ENCODE peak calls at places on chromosome 4, in eight cellular contexts. E, X, K, Z, D, A, Y and U are unnamed samples.

GRCh38 chr4:95537967-95538485 is 10.7 kb downstream of the UNC5C start:
- DNase-seq in Y (no peak), Z (no peak), K (no peak), X (no peak), A (no peak), E (no peak), D (no peak), U (no peak)

GRCh38 chr4:14583331-14583730 is 418.9 kb upstream of the CPEB2 start:
- DNase-seq in Z (no peak), K (no peak), X (no peak), D (no peak), A (no peak), E (no peak), Y (no peak), U (no peak)

GRCh38 chr4:127881565-127881869 is 824 bp downstream of the PLK4 start:
- DNase-seq in K (no peak), A (no peak), E (no peak), Z (no peak), D (no peak), X (no peak), Y (no peak), U (no peak)

GRCh38 chr4:92235741-92236140 is 68.0 kb upstream of the GRID2 start:
- DNase-seq in A (no peak), K (no peak), D (no peak), X (peak), Z (no peak), Y (no peak), E (no peak), U (no peak)

GRCh38 chr4:61468091-61468720 is 268.1 kb downstream of the ADGRL3 start:
- DNase-seq in Z (peak), A (no peak), E (no peak), X (peak), Y (no peak), D (peak), K (no peak), U (no peak)

GRCh38 chr4:12595986-12596385 is 888.2 kb downstream of the RAB28 start:
- DNase-seq in E (no peak), Y (no peak), A (no peak), D (no peak), X (no peak), K (no peak), Z (no peak), U (no peak)

GRCh38 chr4:25810815-25811690 is 51.7 kb downstream of the SEL1L3 start:
- DNase-seq in D (peak), E (peak), Y (no peak), X (peak), A (no peak), K (no peak), Z (peak), U (no peak)

GRCh38 chr4:108030332-108030731 is 40.6 kb downstream of the HADH start:
- DNase-seq in X (peak), D (peak), Z (no peak), K (peak), E (no peak), A (no peak), Y (peak), U (peak)

GRCh38 chr4:102616661-102617060 is 115.5 kb downstream of the NFKB1 start:
- DNase-seq in E (no peak), Z (no peak), Y (no peak), K (no peak), A (no peak), D (no peak), X (no peak), U (no peak)

GRCh38 chr4:10482913-10483312 is 25.7 kb upstream of the ZNF518B start:
- DNase-seq in A (no peak), E (no peak), K (no peak), Y (no peak), X (no peak), D (no peak), Z (no peak), U (no peak)

GRCh38 chr4:16582526-16582925 is 315.9 kb downstream of the LDB2 start:
- DNase-seq in K (no peak), D (no peak), E (no peak), Z (no peak), Y (no peak), X (no peak), A (no peak), U (no peak)

GRCh38 chr4:183098723-183099536 is at the start of gene WWC2:
- DNase-seq in Z (peak), E (no peak), A (peak), D (peak), K (peak), X (peak), Y (peak), U (peak)

GRCh38 chr4:8744083-8744805 is 127.4 kb downstream of the HMX1 start:
- DNase-seq in Y (no peak), Z (no peak), E (no peak), D (no peak), X (no peak), K (no peak), A (no peak), U (no peak)

GRCh38 chr4:4677825-4678522 is 136.1 kb upstream of the STX18 start:
- DNase-seq in K (no peak), X (peak), A (no peak), D (peak), E (no peak), Z (no peak), Y (peak), U (no peak)

GRCh38 chr4:61200991-61201526 is 933 bp downstream of the ADGRL3 start:
- DNase-seq in A (no peak), E (no peak), K (no peak), X (no peak), D (no peak), Y (no peak), Z (no peak), U (peak)

GRCh38 chr4:56655209-56655626 is 25.9 kb downstream of the HOPX start:
- DNase-seq in Y (no peak), E (no peak), D (peak), Z (no peak), K (no peak), X (peak), A (peak), U (peak)

GRCh38 chr4:10123227-10124101 is 6.9 kb upstream of the WDR1 start:
- DNase-seq in Z (no peak), D (peak), A (no peak), Y (no peak), X (peak), K (no peak), E (no peak), U (no peak)

GRCh38 chr4:158161561-158162354 is 11.1 kb downstream of the GASK1B start:
- DNase-seq in K (no peak), A (no peak), X (peak), D (peak), E (no peak), Z (peak), Y (no peak), U (no peak)

GRCh38 chr4:10080874-10081606 is 35.6 kb downstream of the WDR1 start:
- DNase-seq in E (no peak), A (peak), X (no peak), D (no peak), Y (no peak), Z (no peak), K (no peak), U (no peak)

GRCh38 chr4:53315300-53315699 is 50.6 kb downstream of the SCFD2 start:
- DNase-seq in D (no peak), Y (no peak), X (no peak), E (no peak), Z (no peak), K (no peak), A (no peak), U (no peak)

GRCh38 chr4:35525192-35525978 is 718.9 kb downstream of the ARAP2 start:
- DNase-seq in A (no peak), Z (no peak), D (no peak), K (no peak), X (no peak), E (no peak), Y (no peak), U (no peak)

GRCh38 chr4:26860157-26860921 is at the start of gene STIM2:
- DNase-seq in K (peak), Z (peak), Y (peak), A (peak), X (peak), D (peak), E (peak), U (peak)
- TF ChIP-seq CTCF in K (peak), Z (no peak), Y (peak), A (peak), X (peak), D (peak), E (peak), U (peak)

GRCh38 chr4:2596153-2596552 is 59.7 kb downstream of the FAM193A start:
- DNase-seq in Y (no peak), E (no peak), Z (no peak), A (no peak), X (no peak), D (no peak), K (no peak), U (no peak)

GRCh38 chr4:2604614-2605013 is 68.2 kb downstream of the FAM193A start:
- DNase-seq in E (no peak), Y (no peak), A (no peak), Z (no peak), K (no peak), D (no peak), X (no peak), U (no peak)

GRCh38 chr4:2600878-2601277 is 64.4 kb downstream of the FAM193A start:
- DNase-seq in Z (no peak), D (no peak), A (no peak), Y (no peak), E (no peak), X (no peak), K (no peak), U (no peak)

GRCh38 chr4:2595436-2595835 is 59.0 kb downstream of the FAM193A start:
- DNase-seq in X (peak), Z (no peak), E (no peak), A (no peak), Y (no peak), K (peak), D (no peak), U (no peak)

DNA sequence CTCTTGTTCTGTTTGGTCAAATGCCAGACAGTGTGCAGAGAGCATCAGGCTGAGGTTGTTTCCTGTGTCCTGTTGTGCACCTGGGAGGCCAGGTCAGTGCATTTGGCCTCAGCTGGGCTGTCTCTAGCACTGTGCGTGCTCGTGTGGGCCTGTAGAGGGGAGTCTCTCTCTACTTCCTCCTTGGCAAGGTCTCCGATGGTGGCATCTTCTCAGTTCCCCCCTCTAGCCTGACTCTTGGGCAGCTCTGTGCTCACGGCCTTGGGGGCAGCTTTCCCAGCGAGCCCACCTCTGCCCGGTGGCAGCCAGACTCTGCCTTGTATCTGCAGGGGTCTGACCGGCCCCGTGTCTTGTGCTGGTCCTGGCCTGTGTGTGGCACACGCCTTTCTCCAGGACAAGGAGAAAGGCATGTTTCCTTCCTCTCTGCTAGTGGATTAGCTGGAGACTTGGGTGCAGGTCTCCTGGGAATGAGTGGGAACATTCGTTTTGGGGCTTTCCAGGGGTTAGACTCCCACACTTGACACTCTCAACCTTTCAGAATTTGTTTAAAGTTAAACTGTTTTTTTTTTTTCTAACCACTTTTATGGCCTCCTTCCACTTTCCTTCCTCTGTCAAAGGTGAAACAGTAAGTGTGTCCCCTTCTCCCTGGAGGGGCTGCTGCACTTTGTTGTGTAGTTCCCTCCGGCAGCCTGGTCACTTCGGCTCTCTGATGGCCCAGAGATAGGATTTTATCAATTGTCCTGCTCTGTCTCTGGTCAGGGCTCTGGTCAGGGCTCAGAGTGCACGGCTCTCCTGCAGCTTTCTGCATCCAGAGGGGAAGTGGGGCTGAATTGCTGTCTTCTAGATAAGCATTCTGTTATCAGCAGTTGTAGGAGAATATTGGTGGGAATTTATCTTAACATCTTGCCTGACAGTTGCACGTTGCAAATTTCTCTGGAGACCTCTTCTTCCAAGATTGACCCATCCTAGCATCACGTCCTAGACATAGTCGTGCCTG is 62.5 kb downstream of the FAM193A start:
- DNase-seq in D (peak), K (no peak), Z (no peak), A (no peak), E (no peak), Y (no peak), X (peak), U (peak)
- TF ChIP-seq CTCF in D (no peak), K (no peak), Z (peak), A (no peak), E (no peak), Y (no peak), X (no peak), U (peak)

GRCh38 chr4:48931459-48931858 is 24.9 kb upstream of the OCIAD2 start:
- DNase-seq in E (no peak), K (no peak), Z (no peak), Y (no peak), A (no peak), X (no peak), D (no peak), U (no peak)
- TF ChIP-seq CTCF in E (peak), K (no peak), Z (no peak), Y (peak), A (no peak), X (no peak), D (peak), U (no peak)

DNA sequence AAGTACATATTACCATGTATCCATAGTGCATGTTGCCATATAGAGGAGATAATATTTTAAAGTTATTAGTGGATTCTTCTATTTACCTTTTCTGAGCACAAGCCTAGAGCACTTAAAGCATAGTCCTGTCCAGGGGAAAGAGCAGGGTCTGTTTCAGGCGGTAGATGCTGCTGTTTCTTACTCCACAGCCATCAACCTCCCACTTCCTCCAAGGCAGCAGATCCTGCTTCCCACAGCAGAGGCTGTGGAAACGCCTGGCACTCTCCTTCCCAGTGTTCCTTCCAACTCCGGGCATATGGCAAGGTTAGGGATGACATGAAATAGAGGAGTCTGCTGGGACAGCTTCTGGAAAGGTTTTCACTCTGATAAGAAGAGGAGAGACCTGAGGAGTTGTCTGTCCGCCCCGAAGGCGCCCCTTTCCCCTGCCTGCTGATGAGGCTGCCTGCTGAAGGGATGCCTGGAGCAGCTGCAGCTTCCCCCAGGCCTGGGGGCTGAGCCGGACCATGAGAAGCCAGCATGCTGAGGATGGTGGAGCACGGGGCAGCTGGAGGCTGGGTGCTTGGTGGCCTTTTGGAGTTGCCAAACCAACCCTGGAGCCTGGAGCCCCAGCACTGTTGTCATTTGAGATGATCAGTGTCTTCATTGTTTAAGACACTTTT is 43.9 kb upstream of the SLC25A4 start:
- DNase-seq in Y (no peak), A (no peak), D (no peak), E (no peak), Z (no peak), K (no peak), X (no peak), U (no peak)
- TF ChIP-seq CTCF in Y (no peak), A (no peak), D (no peak), E (no peak), Z (no peak), K (no peak), X (no peak), U (no peak)

DNA sequence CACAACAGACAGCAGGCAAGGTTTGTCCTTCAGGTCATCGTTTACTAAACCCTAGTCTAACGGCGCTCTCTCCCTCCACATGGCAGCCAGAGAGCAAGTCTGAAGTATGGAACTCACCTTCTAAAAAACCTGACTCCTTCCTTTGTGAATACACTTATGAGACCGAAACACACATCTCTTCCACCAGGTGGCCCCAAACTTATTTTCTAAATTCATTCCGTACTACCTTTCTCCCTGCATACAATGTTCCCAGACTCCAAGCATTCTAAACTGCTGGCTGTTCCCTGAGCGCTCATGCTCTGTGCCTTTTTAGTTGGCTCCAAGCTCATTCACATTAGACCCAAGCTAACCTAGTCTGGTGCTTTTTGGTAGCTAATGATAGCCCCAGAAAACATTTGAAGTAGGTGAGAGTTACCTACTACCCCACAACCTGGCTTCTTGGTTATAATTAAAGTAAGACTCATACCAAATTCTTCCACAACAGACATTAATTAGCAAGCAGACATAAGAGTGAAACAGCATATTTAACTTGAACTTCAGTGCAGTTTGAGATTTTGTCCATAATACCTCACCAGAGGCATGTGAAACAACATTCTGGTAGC is 67.6 kb upstream of the DCLK2 start:
- DNase-seq in K (peak), D (peak), E (peak), Y (no peak), X (peak), Z (no peak), A (peak), U (peak)
- TF ChIP-seq CTCF in K (peak), D (peak), E (peak), Y (peak), X (peak), Z (peak), A (peak), U (peak)

GRCh38 chr4:139188648-139189416 is 11.8 kb upstream of the ELF2 start:
- DNase-seq in Y (no peak), E (no peak), K (no peak), X (no peak), D (peak), A (no peak), Z (no peak), U (no peak)

GRCh38 chr4:139189417-139189749 is 12.4 kb upstream of the ELF2 start:
- DNase-seq in D (no peak), K (no peak), X (no peak), E (no peak), Z (no peak), A (no peak), Y (no peak), U (no peak)

DNA sequence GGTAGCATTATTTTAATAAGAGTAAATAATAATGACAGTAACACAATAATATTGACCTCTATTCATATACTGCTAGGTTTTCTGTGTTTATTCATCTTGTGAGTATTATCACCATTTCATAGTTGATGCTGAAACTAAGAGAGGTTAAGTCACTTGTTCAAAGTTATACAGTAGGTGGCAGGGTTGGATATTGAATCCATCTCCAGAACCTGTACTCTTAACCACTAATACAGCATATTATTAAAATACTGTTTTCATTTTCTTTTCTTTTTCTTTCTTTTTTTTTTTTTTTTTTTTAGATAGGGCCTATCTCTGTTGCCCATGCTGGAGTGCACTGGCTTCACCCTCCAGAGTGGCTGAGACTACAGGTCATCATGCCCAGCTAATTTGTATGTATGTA is 7.1 kb upstream of the ELF2 start:
- DNase-seq in A (no peak), X (peak), D (peak), Y (no peak), E (no peak), K (no peak), Z (no peak), U (peak)
- TF ChIP-seq CTCF in A (peak), X (peak), D (peak), Y (peak), E (peak), K (peak), Z (peak), U (peak)

GRCh38 chr4:140240237-140240636 is 86.3 kb upstream of the MAML3 start:
- DNase-seq in D (no peak), X (no peak), Y (no peak), K (no peak), E (no peak), Z (no peak), A (no peak), U (no peak)

GRCh38 chr4:140244328-140244727 is 90.3 kb upstream of the MAML3 start:
- DNase-seq in Y (no peak), X (no peak), A (no peak), K (no peak), E (no peak), Z (no peak), D (no peak), U (no peak)

GRCh38 chr4:140243345-140243753 is 89.4 kb upstream of the MAML3 start:
- DNase-seq in D (no peak), K (no peak), E (peak), Z (no peak), A (peak), X (no peak), Y (no peak), U (peak)

GRCh38 chr4:140239311-140239710 is 85.3 kb upstream of the MAML3 start:
- DNase-seq in Y (no peak), X (no peak), E (no peak), A (no peak), Z (no peak), K (no peak), D (peak), U (no peak)

GRCh38 chr4:140242357-140243284 is 88.6 kb upstream of the MAML3 start:
- DNase-seq in A (no peak), X (no peak), K (no peak), Y (no peak), Z (no peak), D (no peak), E (no peak), U (no peak)
- TF ChIP-seq CTCF in A (no peak), X (no peak), K (no peak), Y (no peak), Z (no peak), D (no peak), E (no peak), U (no peak)